ENCODE peak calls at places on chromosomes 1 and 21, in four cellular contexts. Y is K562, J is HepG2, H is GM12878. P is an unnamed sample.

GRCh38 chr1:83741348-83741747 is 257.6 kb downstream of the TTLL7 start:
- DNase-seq in Y (no peak), J (peak), H (no peak), P (no peak)

GRCh38 chr1:210516675-210517459 is 188.2 kb downstream of the HHAT start:
- DNase-seq in Y (no peak), J (no peak), H (no peak), P (no peak)

GRCh38 chr1:82386365-82387069 is 585.8 kb downstream of the ADGRL2 start:
- DNase-seq in Y (no peak), J (no peak), H (no peak), P (no peak)

GRCh38 chr1:224615861-224616760 is at the start of gene CNIH3:
- DNase-seq in Y (no peak), J (no peak), H (no peak), P (peak)

GRCh38 chr1:212234431-212235298 is 50.5 kb upstream of the PPP2R5A start:
- DNase-seq in Y (peak), J (peak), H (no peak), P (peak)

GRCh38 chr1:187958207-187958606 is 1129.5 kb downstream of the PLA2G4A start:
- DNase-seq in Y (no peak), J (peak), H (no peak), P (no peak)

GRCh38 chr1:119188926-119189325 is 48.5 kb upstream of the WARS2 start:
- DNase-seq in Y (no peak), J (no peak), H (no peak), P (no peak)

GRCh38 chr1:48493970-48494769 is 22.2 kb upstream of the SPATA6 start:
- DNase-seq in Y (no peak), J (peak), H (no peak), P (peak)

GRCh38 chr21:43352568-43353281 is 74.2 kb downstream of the SIK1 start:
- DNase-seq in Y (peak), J (no peak), H (peak), P (peak)

GRCh38 chr1:162612606-162613400 is 19.5 kb upstream of the DDR2 start:
- DNase-seq in Y (no peak), J (peak), H (no peak), P (no peak)

GRCh38 chr1:56505792-56506191 is 73.6 kb downstream of the PLPP3 start:
- DNase-seq in Y (no peak), J (no peak), H (no peak), P (no peak)

GRCh38 chr1:19344372-19344810 is 32.3 kb downstream of the SLC66A1 start:
- DNase-seq in Y (peak), J (peak), H (no peak), P (peak)

GRCh38 chr1:168488153-168488552 is 55.6 kb downstream of the XCL2 start:
- DNase-seq in Y (no peak), J (no peak), H (no peak), P (no peak)

GRCh38 chr1:149937779-149938178 is 1.1 kb upstream of the MTMR11 start:
- DNase-seq in Y (no peak), J (no peak), H (no peak), P (no peak)

GRCh38 chr1:24945354-24946326 is 15.6 kb upstream of the RUNX3 start:
- DNase-seq in Y (no peak), J (no peak), H (no peak), P (no peak)

GRCh38 chr1:41712687-41713086 is 206.0 kb downstream of the HIVEP3 start:
- DNase-seq in Y (no peak), J (no peak), H (no peak), P (no peak)

GRCh38 chr1:44237721-44238457 is 24.6 kb downstream of the DMAP1 start:
- DNase-seq in Y (peak), J (no peak), H (no peak), P (peak)

GRCh38 chr1:12458571-12458970 is 159.4 kb downstream of the DHRS3 start:
- DNase-seq in Y (no peak), J (no peak), H (no peak), P (no peak)

GRCh38 chr1:77047978-77048614 is 171.1 kb downstream of the PIGK start:
- DNase-seq in Y (no peak), J (no peak), H (no peak), P (no peak)

GRCh38 chr1:110879758-110880606 is 7.0 kb downstream of the CD53 start:
- DNase-seq in Y (peak), J (no peak), H (peak), P (no peak)

GRCh38 chr1:64921761-64922160 is 44.6 kb downstream of the JAK1 start:
- DNase-seq in Y (no peak), J (peak), H (no peak), P (no peak)

GRCh38 chr1:2917284-2917683 is 104.0 kb upstream of the ACTRT2 start:
- DNase-seq in Y (no peak), J (no peak), H (no peak), P (no peak)

GRCh38 chr1:94246692-94247145 is 9.3 kb upstream of the ARHGAP29 start:
- DNase-seq in Y (no peak), J (no peak), H (no peak), P (peak)
- TF ChIP-seq BHLHE40 in Y (no peak), J (no peak), H (no peak), P (no peak)

GRCh38 chr1:8063298-8064068 is 37.4 kb upstream of the ERRFI1 start:
- DNase-seq in Y (no peak), J (no peak), H (no peak), P (no peak)

GRCh38 chr1:8061673-8062386 is 35.7 kb upstream of the ERRFI1 start:
- DNase-seq in Y (no peak), J (no peak), H (no peak), P (no peak)

GRCh38 chr1:8059161-8059622 is 33.1 kb upstream of the ERRFI1 start:
- DNase-seq in Y (no peak), J (no peak), H (no peak), P (no peak)

GRCh38 chr1:8062861-8063260 is 36.8 kb upstream of the ERRFI1 start:
- DNase-seq in Y (no peak), J (no peak), H (no peak), P (no peak)

DNA sequence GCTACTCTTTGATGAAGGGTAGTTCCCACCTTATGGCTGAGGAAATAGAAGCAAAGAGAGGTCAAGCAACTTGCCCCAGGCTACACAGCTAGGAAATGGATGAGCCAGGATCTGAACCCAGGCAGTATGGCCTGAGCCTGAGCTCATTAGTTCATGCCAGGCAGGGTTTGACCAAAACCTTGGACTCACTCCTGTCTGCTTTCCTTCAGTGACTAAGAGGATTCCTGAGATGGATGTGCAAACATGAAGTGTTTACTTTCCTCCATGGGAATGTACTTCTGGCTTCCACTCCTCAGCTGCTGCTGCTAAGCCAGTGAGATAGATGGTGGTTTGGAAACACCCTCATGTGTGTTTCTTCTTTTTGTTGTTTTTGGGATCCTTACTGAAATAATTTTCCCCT is 35.1 kb upstream of the ERRFI1 start:
- DNase-seq in Y (no peak), J (peak), H (no peak), P (no peak)
- TF ChIP-seq FOXK2 in Y (no peak), J (no peak), H (no peak), P (no peak)

DNA sequence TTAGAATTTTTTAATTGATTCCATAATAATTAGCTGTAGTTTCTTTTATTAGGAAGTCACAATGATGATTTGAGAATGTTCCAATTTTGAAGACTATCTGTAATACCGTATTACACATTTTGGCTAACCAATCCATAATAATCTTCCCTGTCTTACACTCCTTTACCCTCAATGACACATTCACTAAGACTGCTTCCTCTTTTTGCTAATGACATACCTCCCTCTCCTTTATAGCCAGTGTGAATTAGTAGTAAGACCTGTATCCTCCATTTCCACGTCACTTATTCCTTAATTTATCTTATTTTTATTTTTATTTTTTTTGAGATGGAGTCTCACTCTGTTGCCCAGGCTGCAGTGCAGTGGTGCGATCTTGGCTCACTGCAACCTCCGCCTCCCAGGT is 10.1 kb downstream of the KDM1A start:
- DNase-seq in Y (no peak), J (no peak), H (no peak), P (no peak)
- TF ChIP-seq BHLHE40 in Y (no peak), J (no peak), H (no peak), P (no peak)

GRCh38 chr1:32868806-32869455 is 1.8 kb downstream of the FNDC5 start:
- DNase-seq in Y (no peak), J (no peak), H (no peak), P (no peak)

GRCh38 chr1:32872189-32872898 is 1.6 kb upstream of the FNDC5 start:
- DNase-seq in Y (peak), J (peak), H (no peak), P (peak)

GRCh38 chr1:32869844-32870614 is 683 bp downstream of the FNDC5 start:
- DNase-seq in Y (no peak), J (no peak), H (no peak), P (no peak)

GRCh38 chr1:32871364-32872188 is 864 bp upstream of the FNDC5 start:
- DNase-seq in Y (peak), J (no peak), H (no peak), P (no peak)

DNA sequence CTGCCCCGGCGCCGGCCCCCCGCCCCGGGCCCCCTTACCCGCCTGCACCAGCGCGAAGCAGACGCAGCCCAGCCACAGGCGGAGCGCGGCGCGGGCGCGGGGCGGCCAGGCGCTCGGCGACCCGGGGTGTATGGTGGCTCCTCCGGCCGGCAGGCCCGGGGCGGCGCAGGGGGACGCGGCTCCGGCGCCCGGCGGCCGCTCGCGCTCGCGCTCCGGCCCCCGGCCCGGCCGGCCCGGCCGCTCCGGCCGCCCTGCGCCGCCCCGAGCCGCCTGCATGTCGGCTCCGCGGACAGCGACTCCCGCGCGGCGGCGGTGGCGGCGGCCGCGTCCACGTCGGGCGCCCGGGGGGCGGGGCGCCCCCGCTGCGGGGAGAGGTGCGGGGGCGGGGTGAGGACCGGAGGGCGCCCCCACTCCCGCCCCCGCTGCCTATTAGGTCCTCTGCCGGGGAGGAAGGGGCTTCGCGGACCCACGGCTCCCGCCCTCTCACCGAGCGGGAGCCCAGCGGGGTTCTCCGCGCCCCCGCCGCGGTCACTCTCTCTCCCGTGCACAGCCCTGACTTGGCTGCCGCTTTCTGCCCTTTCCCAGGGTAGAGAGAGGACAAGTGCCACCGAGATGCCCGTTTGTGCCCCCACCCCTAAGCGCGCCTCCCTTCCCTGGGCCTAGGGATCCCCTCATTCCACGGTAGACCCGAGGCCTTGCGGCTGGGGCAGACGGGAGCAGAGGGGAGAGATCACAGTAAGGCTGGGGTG is at the start of gene FNDC5:
- DNase-seq in Y (peak), J (no peak), H (no peak), P (peak)
- TF ChIP-seq FOXK2 in Y (no peak), J (no peak), H (no peak), P (no peak)